ENCODE peak calls at places on chromosomes 4 and X, in eight cellular contexts. One of them, this sample, is unnamed.

GRCh38 chr4:8283631-8284121 is 14.1 kb downstream of the HTRA3 start:
- DNase-seq in GM04504: no peak
- DNase-seq in KG1: no peak
- DNase-seq in GM12864: no peak
- DNase-seq in AML-193: no peak
- DNase-seq in anterior cingulate cortex: no peak
- DNase-seq in NCI-H2171 treated with DMSO at 0.1 percent for 48 hours: peak; percentile 20
- DNase-seq in NCI-H1694: no peak
- DNase-seq in this sample: no peak

GRCh38 chr4:8439914-8440490 is 521 bp downstream of the ACOX3 start:
- DNase-seq in GM04504: peak; percentile 33
- DNase-seq in KG1: no peak
- DNase-seq in GM12864: no peak
- DNase-seq in AML-193: peak; percentile 52
- DNase-seq in anterior cingulate cortex: no peak
- DNase-seq in NCI-H2171 treated with DMSO at 0.1 percent for 48 hours: peak; percentile 44
- DNase-seq in NCI-H1694: peak; percentile 9
- DNase-seq in this sample: no peak

GRCh38 chr4:25814323-25814722 is 48.5 kb downstream of the SEL1L3 start:
- DNase-seq in GM04504: no peak
- DNase-seq in KG1: no peak
- DNase-seq in GM12864: no peak
- DNase-seq in AML-193: no peak
- DNase-seq in anterior cingulate cortex: no peak
- DNase-seq in NCI-H2171 treated with DMSO at 0.1 percent for 48 hours: no peak
- DNase-seq in NCI-H1694: no peak
- DNase-seq in this sample: no peak

GRCh38 chr4:119683518-119683917 is 54.9 kb upstream of the PDE5A start:
- DNase-seq in GM04504: no peak
- DNase-seq in KG1: no peak
- DNase-seq in GM12864: no peak
- DNase-seq in AML-193: no peak
- DNase-seq in anterior cingulate cortex: no peak
- DNase-seq in NCI-H2171 treated with DMSO at 0.1 percent for 48 hours: no peak
- DNase-seq in NCI-H1694: no peak
- DNase-seq in this sample: no peak

GRCh38 chr4:168585168-168586091 is 88.6 kb downstream of the PALLD start:
- DNase-seq in GM04504: no peak
- DNase-seq in KG1: no peak
- DNase-seq in GM12864: no peak
- DNase-seq in AML-193: no peak
- DNase-seq in anterior cingulate cortex: peak; percentile 1
- DNase-seq in NCI-H2171 treated with DMSO at 0.1 percent for 48 hours: peak; percentile 11
- DNase-seq in NCI-H1694: peak; percentile 32
- DNase-seq in this sample: no peak

GRCh38 chr4:109046549-109047171 is 255.8 kb downstream of the COL25A1 start:
- DNase-seq in GM04504: peak; percentile 32
- DNase-seq in KG1: peak; percentile 15
- DNase-seq in GM12864: no peak
- DNase-seq in AML-193: no peak
- DNase-seq in anterior cingulate cortex: no peak
- DNase-seq in NCI-H2171 treated with DMSO at 0.1 percent for 48 hours: no peak
- DNase-seq in NCI-H1694: no peak
- DNase-seq in this sample: no peak

GRCh38 chrX:50211510-50211909 is 6.9 kb downstream of the CCNB3 start:
- DNase-seq in GM04504: no peak
- DNase-seq in KG1: no peak
- DNase-seq in GM12864: no peak
- DNase-seq in AML-193: no peak
- DNase-seq in anterior cingulate cortex: no peak
- DNase-seq in NCI-H2171 treated with DMSO at 0.1 percent for 48 hours: peak; percentile 1
- DNase-seq in NCI-H1694: peak; percentile 1
- DNase-seq in this sample: no peak

GRCh38 chr4:184951668-184952160 is 66.6 kb upstream of the HELT start:
- DNase-seq in GM04504: no peak
- DNase-seq in KG1: no peak
- DNase-seq in GM12864: no peak
- DNase-seq in AML-193: no peak
- DNase-seq in anterior cingulate cortex: no peak
- DNase-seq in NCI-H2171 treated with DMSO at 0.1 percent for 48 hours: no peak
- DNase-seq in NCI-H1694: no peak
- DNase-seq in this sample: no peak

GRCh38 chr4:156408749-156409148 is 455.1 kb upstream of the CTSO start:
- DNase-seq in GM04504: no peak
- DNase-seq in KG1: no peak
- DNase-seq in GM12864: no peak
- DNase-seq in AML-193: no peak
- DNase-seq in anterior cingulate cortex: no peak
- DNase-seq in NCI-H2171 treated with DMSO at 0.1 percent for 48 hours: no peak
- DNase-seq in NCI-H1694: no peak
- DNase-seq in this sample: peak; percentile 2

GRCh38 chr4:185276036-185276435 is 66.6 kb downstream of the SNX25 start:
- DNase-seq in GM04504: no peak
- DNase-seq in KG1: no peak
- DNase-seq in GM12864: no peak
- DNase-seq in AML-193: no peak
- DNase-seq in anterior cingulate cortex: no peak
- DNase-seq in NCI-H2171 treated with DMSO at 0.1 percent for 48 hours: no peak
- DNase-seq in NCI-H1694: no peak
- DNase-seq in this sample: no peak